ENCODE peak calls at places on chromosomes 5 and 9, in five cellular contexts. I, E, U, N and Q are unnamed samples.

GRCh38 chr9:72856985-72857631 is 95.7 kb downstream of the ALDH1A1 start:
- DNase-seq in I (peak; percentile 58), U (peak; percentile 72), E (peak; percentile 78), N (peak; percentile 74), Q (peak; percentile 78)

GRCh38 chr9:77518688-77519087 is 129.4 kb downstream of the GNA14 start:
- DNase-seq in N (no peak), E (no peak), I (no peak), U (no peak), Q (no peak)

GRCh38 chr9:22382331-22382730 is 64.3 kb upstream of the DMRTA1 start:
- DNase-seq in I (no peak), N (no peak), U (no peak), E (no peak), Q (no peak)

GRCh38 chr5:55742778-55743177 is 4.9 kb downstream of the DDX4 start:
- DNase-seq in E (no peak), N (no peak), U (no peak), I (no peak), Q (peak; percentile 3)

GRCh38 chr5:88660947-88661869 is 221.8 kb downstream of the MEF2C start:
- DNase-seq in E (peak; percentile 95), I (peak; percentile 84), U (peak; percentile 96), N (peak; percentile 89), Q (peak; percentile 83)

GRCh38 chr9:6968271-6968670 is 210.5 kb downstream of the KDM4C start:
- DNase-seq in I (no peak), U (peak; percentile 10), E (peak; percentile 7), N (peak; percentile 28), Q (peak; percentile 40)

GRCh38 chr5:93249651-93250289 is 331.2 kb downstream of the NR2F1-AS1 start:
- DNase-seq in E (no peak), N (no peak), I (peak; percentile 77), U (no peak), Q (no peak)

GRCh38 chr5:175657593-175658271 is at the start of gene HRH2:
- DNase-seq in I (no peak), N (peak; percentile 72), U (peak; percentile 81), E (no peak), Q (no peak)

GRCh38 chr5:170267431-170268152 is 30.0 kb downstream of the LCP2 start:
- DNase-seq in N (peak; percentile 82), E (peak; percentile 96), I (peak; percentile 52), U (peak; percentile 76), Q (peak; percentile 80)

GRCh38 chr9:105637787-105638395 is 24.4 kb upstream of the TAL2 start:
- DNase-seq in N (no peak), I (no peak), E (peak; percentile 73), U (peak; percentile 10), Q (peak; percentile 16)

GRCh38 chr9:19161257-19162025 is 34.1 kb upstream of the PLIN2 start:
- DNase-seq in N (peak; percentile 87), E (peak; percentile 49), U (no peak), I (peak; percentile 97), Q (peak; percentile 95)

GRCh38 chr9:82893549-82893948 is 169.4 kb downstream of the RASEF start:
- DNase-seq in N (no peak), I (no peak), U (no peak), E (no peak), Q (no peak)
- H3K9me2 ChIP-seq in N (no peaks in the 10 kb centered on the region), I (no peaks in the 10 kb centered on the region), U (no peaks in the 10 kb centered on the region), E (no peaks in the 10 kb centered on the region), Q (no peaks in the 10 kb centered on the region)

DNA sequence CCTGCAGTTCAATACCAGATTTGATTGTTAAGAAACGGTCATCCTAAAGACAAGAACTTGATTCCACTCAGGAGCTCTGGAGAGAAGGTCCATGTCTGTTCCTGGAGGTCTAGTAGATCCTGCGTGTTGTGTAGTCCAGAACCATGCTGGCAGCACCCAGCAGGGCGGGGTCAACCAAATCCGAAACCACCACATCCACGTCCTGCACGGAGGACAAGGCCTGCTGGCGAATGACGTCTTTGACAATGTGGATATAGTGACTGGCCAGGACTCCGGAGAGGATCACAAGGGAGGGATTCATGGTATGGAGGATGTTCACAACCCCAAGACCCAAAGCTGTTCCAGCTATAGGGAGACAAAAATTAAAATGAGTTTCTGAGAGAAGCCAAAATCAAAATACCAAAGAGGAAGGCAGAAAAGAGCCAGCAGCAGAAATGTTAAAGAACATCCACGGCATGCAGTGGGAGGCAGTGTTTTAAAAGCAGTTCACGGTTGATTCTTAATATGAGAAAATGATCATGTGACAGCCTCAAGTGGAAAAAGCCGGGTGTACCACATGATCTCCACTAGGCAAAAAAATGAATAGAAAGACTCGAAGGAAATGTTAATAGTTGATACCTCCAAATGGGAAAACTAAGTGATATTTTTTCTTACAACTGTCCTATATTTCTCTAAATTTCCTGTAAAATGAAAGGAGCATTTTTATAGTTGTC is 26.7 kb downstream of the CLTA start:
- DNase-seq in I (no peak), U (no peak), E (no peak), N (no peak), Q (no peak)
- H3K36me3 ChIP-seq in I (peaks cover 9% of the 10 kb centered on the region), U (peaks cover 9% of the 10 kb centered on the region), E (peaks cover 44% of the 10 kb centered on the region), N (no peaks in the 10 kb centered on the region), Q (peaks cover 63% of the 10 kb centered on the region)

GRCh38 chr5:116914869-116915504 is 340.4 kb upstream of the SEMA6A start:
- DNase-seq in U (no peak), N (no peak), E (no peak), I (no peak), Q (no peak)
- H3K9me2 ChIP-seq in U (no peaks in the 10 kb centered on the region), N (no peaks in the 10 kb centered on the region), E (no peaks in the 10 kb centered on the region), I (no peaks in the 10 kb centered on the region), Q (no peaks in the 10 kb centered on the region)

GRCh38 chr9:83646500-83647239 is 23.7 kb downstream of the IDNK start:
- DNase-seq in I (no peak), U (no peak), E (no peak), N (no peak), Q (no peak)

GRCh38 chr9:83651558-83651957 is 28.6 kb downstream of the IDNK start:
- DNase-seq in E (no peak), N (no peak), U (no peak), I (no peak), Q (no peak)

GRCh38 chr9:83649515-83649914 is 26.6 kb downstream of the IDNK start:
- DNase-seq in N (no peak), E (peak; percentile 49), I (no peak), U (no peak), Q (no peak)

DNA sequence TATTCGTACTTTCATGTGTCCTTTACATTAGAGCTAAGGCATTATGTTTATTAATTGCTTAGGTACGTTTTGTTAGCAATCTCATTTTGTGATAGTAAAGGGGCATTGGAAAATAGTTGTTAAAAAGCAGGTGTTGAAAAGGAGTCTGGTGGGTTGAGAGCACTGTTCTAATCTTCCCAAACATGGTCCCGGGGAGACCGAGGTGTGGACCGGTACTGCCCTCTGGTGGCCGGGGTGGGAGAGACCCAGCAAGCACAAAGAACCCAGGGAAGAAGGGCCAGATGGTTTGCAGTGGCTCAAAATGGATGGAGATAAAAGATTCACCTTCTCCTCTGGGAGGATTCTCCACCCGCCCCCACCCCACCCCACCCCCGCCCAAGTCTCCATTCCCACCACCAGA is 26.1 kb downstream of the IDNK start:
- DNase-seq in E (peak; percentile 87), N (peak; percentile 68), I (no peak), U (peak; percentile 40), Q (peak; percentile 65)
- H3K36me3 ChIP-seq in E (peaks cover 21% of the 10 kb centered on the region), N (no peaks in the 10 kb centered on the region), I (peaks cover 4% of the 10 kb centered on the region), U (peaks cover 2% of the 10 kb centered on the region), Q (peaks cover 26% of the 10 kb centered on the region)